ENCODE peak calls at places on chromosome 7, in six cellular contexts. U, P, N, I, Z and W are unnamed samples.

GRCh38 chr7:99008181-99008631 is 129.9 kb downstream of the TRRAP start:
- DNase-seq in Z (no peak), N (no peak), P (no peak), U (no peak), I (no peak), W (no peak)

GRCh38 chr7:4144801-4145470 is 537.2 kb upstream of the FOXK1 start:
- DNase-seq in N (peak; percentile 10), I (peak; percentile 88), P (peak; percentile 79), Z (peak; percentile 48), U (no peak), W (no peak)

GRCh38 chr7:87146740-87147386 is 5.4 kb upstream of the DMTF1 start:
- DNase-seq in N (no peak), I (no peak), U (no peak), P (no peak), Z (peak; percentile 9), W (no peak)

GRCh38 chr7:6228363-6228762 is 44.1 kb downstream of the CYTH3 start:
- DNase-seq in U (no peak), P (no peak), N (peak; percentile 27), I (no peak), Z (no peak), W (no peak)

GRCh38 chr7:44320794-44321371 is 4.5 kb downstream of the CAMK2B start:
- DNase-seq in P (no peak), N (no peak), I (no peak), Z (no peak), U (no peak), W (no peak)

GRCh38 chr7:111108526-111108925 is 17.6 kb downstream of the LRRN3 start:
- DNase-seq in U (peak; percentile 41), Z (no peak), P (no peak), I (no peak), N (no peak), W (no peak)

GRCh38 chr7:66735850-66736249 is 4.7 kb upstream of the RABGEF1 start:
- DNase-seq in N (no peak), U (no peak), I (no peak), Z (no peak), P (no peak), W (no peak)

GRCh38 chr7:149859881-149860280 is 13.9 kb upstream of the ATP6V0E2 start:
- DNase-seq in N (no peak), U (no peak), Z (no peak), I (peak; percentile 8), P (no peak), W (no peak)

GRCh38 chr7:137760111-137760510 is 86.7 kb downstream of the DGKI start:
- DNase-seq in P (peak; percentile 86), U (no peak), N (no peak), I (no peak), Z (peak; percentile 81), W (no peak)

GRCh38 chr7:69177941-69178494 is 420.3 kb upstream of the AUTS2 start:
- DNase-seq in I (peak; percentile 76), Z (no peak), N (no peak), U (peak; percentile 81), P (no peak), W (no peak)

GRCh38 chr7:109246330-109247077 is 676.8 kb downstream of the DNAJB9 start:
- DNase-seq in I (no peak), Z (no peak), U (peak; percentile 38), P (no peak), N (peak; percentile 45), W (peak; percentile 78)

GRCh38 chr7:17709599-17709998 is 230.7 kb downstream of the SNX13 start:
- DNase-seq in N (no peak), P (no peak), I (no peak), U (no peak), Z (no peak), W (no peak)

GRCh38 chr7:159126496-159127345 is 17.9 kb downstream of the VIPR2 start:
- DNase-seq in N (no peak), U (no peak), Z (no peak), P (no peak), I (peak; percentile 58), W (no peak)

GRCh38 chr7:19110026-19110777 is 7.2 kb downstream of the TWIST1 start:
- DNase-seq in P (peak; percentile 42), I (no peak), U (no peak), N (no peak), Z (no peak), W (no peak)

GRCh38 chr7:50620418-50620817 is 55.2 kb upstream of the DDC start:
- DNase-seq in P (no peak), N (no peak), I (no peak), U (peak; percentile 33), Z (no peak), W (no peak)

GRCh38 chr7:157408258-157409101 is 71.7 kb downstream of the DNAJB6 start:
- DNase-seq in N (no peak), Z (no peak), U (no peak), P (no peak), I (no peak), W (no peak)

GRCh38 chr7:953547-954327 is 743 bp downstream of the ADAP1 start:
- DNase-seq in I (peak; percentile 86), U (peak; percentile 58), Z (peak; percentile 70), N (no peak), P (peak; percentile 63), W (no peak)

GRCh38 chr7:22647451-22648257 is 79.3 kb upstream of the IL6 start:
- DNase-seq in U (peak; percentile 83), I (no peak), Z (no peak), N (peak; percentile 96), P (no peak), W (peak; percentile 29)

GRCh38 chr7:130369110-130369711 is 11.1 kb upstream of the CPA1 start:
- DNase-seq in Z (no peak), N (peak; percentile 78), P (no peak), I (no peak), U (peak; percentile 99), W (no peak)

GRCh38 chr7:24241216-24241615 is 42.8 kb upstream of the NPY start:
- DNase-seq in I (no peak), N (no peak), P (no peak), Z (no peak), U (no peak), W (no peak)

GRCh38 chr7:70238171-70238575 is 639.9 kb downstream of the AUTS2 start:
- DNase-seq in P (peak; percentile 15), U (no peak), N (no peak), Z (peak; percentile 11), I (no peak), W (no peak)

GRCh38 chr7:13856012-13856411 is 133.5 kb downstream of the ETV1 start:
- DNase-seq in Z (no peak), I (no peak), N (no peak), U (no peak), P (no peak), W (no peak)

GRCh38 chr7:157650131-157650631 is 313.4 kb downstream of the DNAJB6 start:
- DNase-seq in N (no peak), U (no peak), I (no peak), Z (no peak), P (no peak), W (no peak)

GRCh38 chr7:144468990-144469732 is 65.7 kb upstream of the NOBOX start:
- DNase-seq in P (no peak), I (no peak), U (peak; percentile 2), Z (no peak), N (peak; percentile 27), W (peak; percentile 1)

GRCh38 chr7:142720140-142720773 is 29.0 kb upstream of the PRSS1 start:
- DNase-seq in U (no peak), N (no peak), P (no peak), I (no peak), Z (no peak), W (no peak)

GRCh38 chr7:142717453-142717852 is 31.8 kb upstream of the PRSS1 start:
- DNase-seq in I (no peak), P (no peak), Z (no peak), N (no peak), U (no peak), W (no peak)

GRCh38 chr7:142720981-142721380 is 28.3 kb upstream of the PRSS1 start:
- DNase-seq in Z (no peak), N (no peak), P (no peak), U (no peak), I (no peak), W (no peak)

GRCh38 chr7:142718314-142718713 is 31.0 kb upstream of the PRSS1 start:
- DNase-seq in N (no peak), P (no peak), U (no peak), Z (no peak), I (no peak), W (no peak)

DNA sequence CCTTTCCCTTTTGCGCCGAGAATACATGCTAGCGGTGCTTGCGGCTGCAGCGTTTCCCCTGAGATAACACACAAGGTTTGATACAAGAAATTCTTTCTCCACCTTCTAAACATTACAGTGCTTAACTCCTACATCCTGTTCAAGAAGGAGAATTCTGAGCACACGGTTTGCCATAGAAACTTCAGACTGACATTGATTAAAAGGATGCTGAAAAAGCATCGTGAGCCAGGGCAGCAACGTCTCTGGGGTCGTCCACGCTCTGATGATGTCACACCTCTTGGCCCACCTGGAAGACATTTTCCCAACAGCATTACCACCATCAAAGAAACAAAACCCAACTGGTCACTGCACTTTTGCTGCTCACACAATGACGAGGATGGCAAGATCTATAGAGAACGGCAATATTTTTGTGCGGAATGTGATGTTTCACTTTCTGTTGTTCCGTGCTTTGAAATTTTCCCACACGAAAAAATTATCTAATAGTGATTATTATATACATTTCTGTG is 26.9 kb upstream of the PRSS1 start:
- DNase-seq in U (no peak), N (no peak), Z (no peak), I (no peak), P (no peak), W (no peak)
- H3K4me3 ChIP-seq in U (no peak overlapping the region), N (no peak overlapping the region), Z (no peak overlapping the region), I (no peak overlapping the region), P (no peak overlapping the region), W (no peak overlapping the region)

GRCh38 chr7:85018498-85018897 is 168.4 kb downstream of the SEMA3D start:
- DNase-seq in I (no peak), Z (no peak), P (no peak), U (peak; percentile 8), N (no peak), W (no peak)
- TF ChIP-seq CTCF in I (no peak), Z (no peak), P (no peak), U (no peak), N (no peak), W (no peak)

DNA sequence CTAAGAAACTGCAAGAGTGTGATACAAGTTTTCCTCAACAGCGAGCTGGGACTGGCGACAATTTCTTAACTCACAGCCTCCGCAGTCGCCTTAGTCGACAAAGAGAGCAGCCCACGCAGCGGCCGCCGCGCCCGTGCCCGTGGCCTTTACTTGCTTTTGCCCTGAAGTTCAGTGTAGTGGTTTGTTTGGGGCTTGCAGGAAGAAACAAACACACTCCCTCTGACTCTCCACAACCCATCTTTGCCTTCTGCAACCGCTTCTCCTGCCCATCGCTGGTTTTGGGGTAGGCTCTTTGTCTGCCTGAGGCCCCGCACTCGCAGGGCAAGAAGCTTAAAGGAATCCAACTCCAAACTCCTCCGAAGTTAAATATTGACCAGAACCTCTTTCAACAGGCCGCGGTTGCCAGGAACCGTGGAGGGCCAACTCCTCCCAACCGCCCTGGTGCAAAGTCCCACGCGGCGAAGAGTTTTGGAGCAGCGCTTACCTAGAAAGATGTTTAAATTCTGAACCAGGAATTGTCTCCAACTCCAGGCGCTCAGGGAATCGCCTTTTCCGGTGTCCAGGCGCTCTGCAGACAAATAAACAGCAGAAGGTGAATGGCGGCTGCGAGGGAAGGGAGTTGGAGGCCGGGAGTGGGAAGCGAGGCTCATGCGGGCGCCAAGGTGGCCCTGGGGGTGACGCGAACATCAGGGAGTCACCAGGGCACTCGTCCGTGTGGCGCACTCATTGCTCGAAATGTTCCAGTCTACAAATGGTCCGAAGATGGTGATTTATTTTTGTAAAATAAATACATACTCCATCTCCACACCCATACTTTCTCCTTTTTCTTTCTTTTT is 8.3 kb downstream of the HOXA4 start:
- DNase-seq in P (no peak), N (no peak), U (no peak), I (no peak), Z (no peak), W (no peak)
- H3K4me3 ChIP-seq in P (no peak overlapping the region), N (peak overlapping the region; percentile 29), U (no peak overlapping the region), I (peak overlapping the region; percentile 14), Z (no peak overlapping the region), W (no peak overlapping the region)

GRCh38 chr7:128398841-128399135 is 11.0 kb downstream of the IMPDH1 start:
- DNase-seq in I (no peak), N (no peak), Z (no peak), U (no peak), P (no peak), W (no peak)
- TF ChIP-seq CTCF in I (no peak), N (no peak), Z (no peak), U (no peak), P (no peak), W (no peak)